ENCODE peak calls at places on chromosomes 11 and 22, in four cellular contexts. Q is fibroblast of pulmonary artery, H is H9, M is fibroblast of lung. B is an unnamed sample.

GRCh38 chr11:46898396-46899095 is 19.8 kb downstream of the LRP4 start:
- DNase-seq in Q (no peak), H (no peak), M (no peak), B (no peak)

GRCh38 chr22:45846952-45847351 is 130.0 kb downstream of the WNT7B start:
- DNase-seq in Q (peak; percentile 19), H (no peak), M (peak; percentile 10), B (no peak)

GRCh38 chr11:15158351-15159015 is 43.8 kb downstream of the INSC start:
- DNase-seq in Q (peak; percentile 59), H (no peak), M (peak; percentile 93), B (no peak)

GRCh38 chr11:34161812-34162506 is 56.5 kb downstream of the NAT10 start:
- DNase-seq in Q (no peak), H (no peak), M (no peak), B (no peak)

GRCh38 chr11:76823481-76824028 is 37.2 kb upstream of the ACER3 start:
- DNase-seq in Q (peak; percentile 94), H (peak; percentile 43), M (no peak), B (no peak)

GRCh38 chr11:36141595-36141994 is 147.6 kb downstream of the COMMD9 start:
- DNase-seq in Q (no peak), H (no peak), M (no peak), B (no peak)

GRCh38 chr22:17366830-17367229 is 2.4 kb upstream of the CECR2 start:
- DNase-seq in Q (no peak), H (peak; percentile 85), M (peak; percentile 50), B (no peak)

GRCh38 chr11:28879869-28880268 is 771.7 kb downstream of the METTL15 start:
- DNase-seq in Q (no peak), H (no peak), M (no peak), B (no peak)

GRCh38 chr11:120413480-120413879 is 77.3 kb downstream of the ARHGEF12 start:
- DNase-seq in Q (peak; percentile 39), H (no peak), M (peak; percentile 40), B (peak; percentile 49)

GRCh38 chr11:65433657-65434056 is 11.1 kb downstream of the NEAT1 start:
- DNase-seq in Q (peak; percentile 35), H (no peak), M (no peak), B (no peak)

GRCh38 chr11:114447444-114447843 is 8.2 kb downstream of the REXO2 start:
- DNase-seq in Q (no peak), H (no peak), M (no peak), B (no peak)

GRCh38 chr11:35531246-35531645 is 5.8 kb upstream of the PAMR1 start:
- DNase-seq in Q (peak; percentile 45), H (no peak), M (no peak), B (no peak)

GRCh38 chr11:78160557-78160956 is 21.1 kb upstream of the ALG8 start:
- DNase-seq in Q (no peak), H (no peak), M (no peak), B (no peak)

GRCh38 chr11:71485466-71485865 is 32.5 kb downstream of the NADSYN1 start:
- DNase-seq in Q (no peak), H (no peak), M (no peak), B (no peak)

GRCh38 chr11:387193-387793 is 6.7 kb upstream of the PKP3 start:
- DNase-seq in Q (no peak), H (no peak), M (no peak), B (no peak)

GRCh38 chr11:67647471-67647870 is 3.1 kb downstream of the ACY3 start:
- DNase-seq in Q (no peak), H (no peak), M (no peak), B (no peak)

GRCh38 chr11:67649634-67650540 is 643 bp downstream of the ACY3 start:
- DNase-seq in Q (no peak), H (no peak), M (no peak), B (no peak)

GRCh38 chr11:67648796-67649613 is 1.5 kb downstream of the ACY3 start:
- DNase-seq in Q (no peak), H (no peak), M (no peak), B (no peak)

GRCh38 chr11:67646535-67647336 is 3.8 kb downstream of the ACY3 start:
- DNase-seq in Q (no peak), H (peak; percentile 23), M (no peak), B (no peak)

DNA sequence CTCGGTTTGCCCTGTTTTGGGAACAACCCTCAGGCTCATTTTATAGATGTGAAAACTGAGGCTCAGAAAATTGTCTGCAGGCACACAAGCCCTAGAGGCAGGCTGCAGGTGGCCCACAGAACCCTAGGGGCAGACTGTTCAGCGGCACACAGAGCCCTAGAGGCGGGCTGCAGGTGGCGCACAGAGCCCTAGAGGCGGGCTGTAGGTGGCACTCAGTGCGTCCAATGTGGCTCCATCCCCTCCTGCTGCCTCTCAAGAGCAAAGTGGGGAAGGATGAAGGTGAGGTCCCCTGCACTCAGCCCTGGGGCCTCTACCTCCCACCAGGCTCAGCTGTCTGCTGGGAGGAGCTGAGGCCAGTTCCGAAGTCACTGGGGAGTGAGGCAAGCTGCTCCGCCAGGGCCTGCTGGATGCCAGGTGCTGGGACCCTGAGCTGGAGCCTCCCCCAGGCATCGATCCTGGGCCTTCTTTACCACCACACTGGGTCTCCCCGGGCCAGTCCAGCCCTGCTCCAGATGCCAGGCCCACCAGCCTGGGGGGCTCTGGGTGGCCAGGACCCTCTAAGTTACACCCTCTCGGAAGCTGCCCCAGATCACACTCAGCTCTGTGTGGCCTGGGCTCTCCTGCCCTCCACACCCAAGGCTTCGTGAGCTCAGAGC is 2.3 kb downstream of the ACY3 start:
- DNase-seq in Q (no peak), H (peak; percentile 82), M (no peak), B (no peak)
- TF ChIP-seq CTCF in Q (no peak), H (peak; percentile 71), M (peak; percentile 8), B (no peak)

GRCh38 chr11:6298605-6299004 is 21.7 kb downstream of the CAVIN3 start:
- DNase-seq in Q (peak; percentile 44), H (peak; percentile 93), M (peak; percentile 25), B (no peak)
- TF ChIP-seq CTCF in Q (peak; percentile 76), H (peak; percentile 94), M (peak; percentile 59), B (peak; percentile 66)

GRCh38 chr11:131037873-131038272 is 121.6 kb upstream of the SNX19 start:
- DNase-seq in Q (no peak), H (no peak), M (peak; percentile 19), B (no peak)
- TF ChIP-seq CTCF in Q (peak; percentile 3), H (peak; percentile 27), M (peak; percentile 18), B (no peak)

GRCh38 chr11:27497284-27497866 is 9.2 kb downstream of the LIN7C start:
- DNase-seq in Q (peak; percentile 52), H (no peak), M (peak; percentile 45), B (no peak)
- TF ChIP-seq CTCF in Q (peak; percentile 53), H (peak; percentile 49), M (peak; percentile 43), B (peak; percentile 42)

DNA sequence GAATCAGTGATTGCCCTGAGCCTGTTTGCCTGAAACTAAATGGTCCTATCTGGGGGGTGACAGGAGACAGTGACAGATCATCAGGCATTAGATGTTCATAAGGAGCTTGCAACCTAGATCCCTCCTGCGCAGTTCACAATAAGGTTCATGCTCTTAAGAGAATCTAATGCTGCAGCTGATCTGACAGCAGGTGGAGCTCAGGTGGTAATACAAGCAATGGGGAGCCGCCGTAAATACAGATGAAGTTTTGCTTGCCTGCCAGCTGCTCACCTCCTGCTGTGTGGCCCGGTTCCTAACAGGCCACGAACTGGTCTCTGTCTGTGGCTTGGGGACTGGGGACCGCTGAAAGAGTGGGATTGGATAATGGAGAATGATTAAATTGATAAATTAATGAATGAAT is 14.0 kb downstream of the NOX4 start:
- DNase-seq in Q (no peak), H (peak; percentile 68), M (no peak), B (no peak)
- TF ChIP-seq CTCF in Q (no peak), H (peak; percentile 33), M (no peak), B (no peak)

DNA sequence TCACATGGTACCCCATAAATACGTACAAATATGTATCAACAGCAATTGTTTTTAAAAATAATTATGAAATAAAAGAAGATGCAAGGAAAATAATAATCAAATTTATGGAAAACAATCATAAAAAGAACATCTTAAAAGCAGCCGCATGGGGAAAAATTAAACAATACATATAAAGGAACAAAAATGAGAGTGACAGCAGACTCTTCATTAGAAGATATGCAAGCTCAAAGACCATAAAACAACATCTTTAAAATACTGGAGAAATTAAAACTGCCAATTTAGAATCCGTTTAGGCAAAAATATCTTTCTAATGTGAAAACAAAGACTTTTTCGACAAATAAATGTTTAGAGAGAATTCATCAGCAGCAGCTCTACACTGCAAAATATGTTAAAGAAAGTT is 190.6 kb upstream of the C11orf58 start:
- DNase-seq in Q (no peak), H (no peak), M (no peak), B (no peak)
- TF ChIP-seq CTCF in Q (no peak), H (no peak), M (no peak), B (no peak)

DNA sequence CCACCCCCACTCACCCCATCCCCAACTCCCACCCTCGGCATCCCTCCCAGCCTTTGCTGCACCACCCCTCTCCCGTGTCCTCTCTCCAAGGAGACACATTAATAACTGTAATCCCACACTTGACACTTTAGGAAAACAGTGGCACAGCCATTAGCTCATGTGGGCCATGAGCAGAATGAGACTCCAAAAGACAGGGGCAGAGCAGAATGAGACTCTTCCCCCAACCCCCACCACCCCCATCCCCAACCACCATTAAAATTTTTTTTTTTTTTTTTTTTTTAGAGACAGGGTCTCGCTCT is 6.2 kb upstream of the SLCO2B1 start:
- DNase-seq in Q (no peak), H (no peak), M (no peak), B (no peak)
- TF ChIP-seq CTCF in Q (no peak), H (peak; percentile 10), M (no peak), B (no peak)

GRCh38 chr11:6475936-6476335 is 2.2 kb upstream of the TRIM3 start:
- DNase-seq in Q (no peak), H (peak; percentile 77), M (no peak), B (no peak)
- TF ChIP-seq CTCF in Q (no peak), H (peak; percentile 37), M (no peak), B (no peak)

GRCh38 chr22:36528795-36529718 is at the start of gene EIF3D:
- DNase-seq in Q (peak; percentile 100), H (peak; percentile 99), M (peak; percentile 99), B (peak; percentile 98)
- TF ChIP-seq CTCF in Q (no peak), H (no peak), M (no peak), B (no peak)

B was measured in AG09319.